ENCODE peak calls at places on chromosomes 5 and 9, in four cellular contexts. J is myocyte, C is HFFc6, L is NCI-H510A treated with DMSO at 0.1 percent for 48 hours. U is an unnamed sample.

GRCh38 chr5:133662578-133662977 is 50.2 kb upstream of the FSTL4 start:
- DNase-seq in L (no peak), J (no peak), C (no peak), U (no peak)

GRCh38 chr9:127346584-127346983 is 50.4 kb upstream of the SLC2A8 start:
- DNase-seq in C (no peak), J (no peak), L (no peak), U (no peak)

GRCh38 chr5:122500245-122501086 is 188.4 kb downstream of the SNCAIP start:
- DNase-seq in J (peak; percentile 69), C (peak; percentile 53), L (no peak), U (peak; percentile 30)

GRCh38 chr5:108681079-108681921 is 66.4 kb upstream of the FER start:
- DNase-seq in L (peak; percentile 47), J (peak; percentile 84), C (peak; percentile 71), U (peak; percentile 73)

GRCh38 chr5:170861855-170862766 is at the start of gene RANBP17:
- DNase-seq in J (peak; percentile 2), L (peak; percentile 23), C (peak; percentile 30), U (no peak)

GRCh38 chr5:140252470-140253126 is 50.3 kb downstream of the PFDN1 start:
- DNase-seq in J (no peak), C (no peak), L (no peak), U (no peak)

GRCh38 chr5:109936996-109937395 is 247.3 kb downstream of the MAN2A1 start:
- DNase-seq in L (no peak), C (no peak), J (no peak), U (no peak)

GRCh38 chr5:107063511-107063910 is 607.2 kb downstream of the EFNA5 start:
- DNase-seq in J (no peak), L (no peak), C (no peak), U (no peak)

GRCh38 chr5:127254729-127255284 is 35.8 kb upstream of the MEGF10 start:
- DNase-seq in L (no peak), J (peak; percentile 7), C (peak; percentile 44), U (no peak)

GRCh38 chr5:159133041-159133741 is 33.5 kb upstream of the EBF1 start:
- DNase-seq in L (peak; percentile 22), C (peak; percentile 71), J (peak; percentile 56), U (peak; percentile 70)

GRCh38 chr5:58666141-58666540 is 83.3 kb downstream of the RAB3C start:
- DNase-seq in C (no peak), J (no peak), L (peak; percentile 3), U (no peak)

GRCh38 chr9:114761515-114761914 is 44.3 kb downstream of the TNFSF15 start:
- DNase-seq in C (no peak), J (no peak), L (no peak), U (no peak)

GRCh38 chr5:160390787-160391696 is 8.8 kb downstream of the FAM200C start:
- DNase-seq in J (peak; percentile 32), C (peak; percentile 28), L (no peak), U (peak; percentile 37)

GRCh38 chr5:44638286-44638869 is 170.4 kb upstream of the MRPS30 start:
- DNase-seq in C (no peak), L (no peak), J (no peak), U (no peak)

GRCh38 chr5:155594270-155594669 is 580.7 kb downstream of the KIF4B start:
- DNase-seq in L (no peak), J (no peak), C (no peak), U (no peak)

GRCh38 chr5:171850354-171850947 is 64.8 kb downstream of the SMIM23 start:
- DNase-seq in J (peak; percentile 18), C (no peak), L (no peak), U (peak; percentile 75)

GRCh38 chr9:95061916-95062600 is 255.5 kb downstream of the FANCC start:
- DNase-seq in J (peak; percentile 39), C (no peak), L (no peak), U (no peak)

GRCh38 chr9:6829027-6829426 is 71.3 kb downstream of the KDM4C start:
- DNase-seq in C (peak; percentile 31), L (no peak), J (no peak), U (no peak)

GRCh38 chr5:146539973-146540372 is 24.0 kb upstream of the GPR151 start:
- DNase-seq in L (no peak), C (no peak), J (no peak), U (no peak)

GRCh38 chr5:139828207-139828895 is 32.7 kb downstream of the PSD2 start:
- DNase-seq in J (no peak), L (no peak), C (no peak), U (no peak)

GRCh38 chr5:172887735-172888134 is 53.7 kb downstream of the ERGIC1 start:
- DNase-seq in J (no peak), C (peak; percentile 82), L (no peak), U (no peak)

GRCh38 chr5:10632110-10632903 is 68.4 kb downstream of the ANKRD33B start:
- DNase-seq in C (no peak), J (no peak), L (no peak), U (peak; percentile 88)

GRCh38 chr9:36823934-36824333 is 210.1 kb downstream of the PAX5 start:
- DNase-seq in L (no peak), J (no peak), C (no peak), U (no peak)

GRCh38 chr5:69213513-69214215 is 21.0 kb upstream of the CDK7 start:
- DNase-seq in L (no peak), C (peak; percentile 57), J (peak; percentile 69), U (no peak)

GRCh38 chr9:108885643-108886348 is 23.7 kb downstream of the ACTL7A start:
- DNase-seq in C (peak; percentile 58), J (peak; percentile 16), L (peak; percentile 95), U (peak; percentile 85)

GRCh38 chr9:108600896-108601295 is 254.9 kb downstream of the ACTL7B start:
- DNase-seq in L (no peak), J (no peak), C (no peak), U (no peak)

GRCh38 chr9:21082671-21083070 is 4.9 kb upstream of the IFNB1 start:
- DNase-seq in L (no peak), C (no peak), J (peak; percentile 49), U (peak; percentile 71)

U was measured in NB4.